ENCODE peak calls at places on chromosomes 5 and 9, in nine cellular contexts. C, W, G, K, U, Y, O, E and R are unnamed samples. For H3K4me1, the result is how much of the 10 kb centered on the place peaks cover.

GRCh38 chr5:153147891-153148623 is 342.4 kb upstream of the GRIA1 start:
- DNase-seq in C (peak), W (no peak), G (no peak), K (peak), U (peak), Y (peak), O (no peak), E (peak), R (peak)

GRCh38 chr5:72633649-72634048 is 126.4 kb upstream of the ZNF366 start:
- DNase-seq in C (no peak), W (no peak), G (no peak), K (peak), U (no peak), Y (peak), O (no peak), E (no peak), R (peak)

GRCh38 chr5:132687995-132688394 is 14.2 kb downstream of the IL4 start:
- DNase-seq in C (peak), W (no peak), G (no peak), K (no peak), U (no peak), Y (no peak), O (peak), E (no peak), R (no peak)

GRCh38 chr5:95591490-95591901 is 28.4 kb upstream of the GPR150 start:
- DNase-seq in C (no peak), W (no peak), G (no peak), K (no peak), U (no peak), Y (peak), O (no peak), E (no peak), R (no peak)

GRCh38 chr9:98370300-98370975 is 115.0 kb upstream of the TBC1D2 start:
- DNase-seq in C (no peak), W (no peak), G (no peak), K (no peak), U (no peak), Y (no peak), O (no peak), E (no peak), R (no peak)

GRCh38 chr5:6543830-6544560 is 88.8 kb downstream of the NSUN2 start:
- DNase-seq in C (no peak), W (no peak), G (no peak), K (no peak), U (no peak), Y (no peak), O (no peak), E (no peak), R (no peak)

GRCh38 chr5:19497229-19497815 is 490.7 kb downstream of the CDH18 start:
- DNase-seq in C (no peak), W (no peak), G (no peak), K (no peak), U (no peak), Y (no peak), O (no peak), E (no peak), R (no peak)

GRCh38 chr5:168865973-168866372 is 286.8 kb upstream of the PANK3 start:
- DNase-seq in C (no peak), W (no peak), G (no peak), K (peak), U (peak), Y (no peak), O (no peak), E (no peak), R (no peak)

GRCh38 chr5:42026446-42026845 is 101.4 kb downstream of the FBXO4 start:
- DNase-seq in C (no peak), W (no peak), G (no peak), K (no peak), U (no peak), Y (no peak), O (no peak), E (no peak), R (no peak)

GRCh38 chr9:114981095-114981494 is 50.7 kb upstream of the TNFSF8 start:
- DNase-seq in C (no peak), W (no peak), G (no peak), K (no peak), U (no peak), Y (no peak), O (no peak), E (no peak), R (no peak)

GRCh38 chr5:135669416-135669815 is 90.6 kb upstream of the CXCL14 start:
- DNase-seq in C (no peak), W (no peak), G (no peak), K (no peak), U (no peak), Y (no peak), O (no peak), E (no peak), R (no peak)

GRCh38 chr5:93915142-93915553 is 173.7 kb upstream of the POU5F2 start:
- DNase-seq in C (peak), W (no peak), G (no peak), K (peak), U (peak), Y (peak), O (peak), E (no peak), R (peak)

GRCh38 chr5:97131139-97131710 is 11.2 kb downstream of the LIX1 start:
- DNase-seq in C (no peak), W (no peak), G (no peak), K (no peak), U (no peak), Y (no peak), O (no peak), E (no peak), R (no peak)

GRCh38 chr9:92097997-92098482 is 17.2 kb downstream of the SPTLC1 start:
- DNase-seq in C (no peak), W (peak), G (peak), K (no peak), U (no peak), Y (no peak), O (peak), E (peak), R (peak)

GRCh38 chr5:89989831-89990230 is 419.7 kb downstream of the CETN3 start:
- DNase-seq in C (no peak), W (no peak), G (no peak), K (no peak), U (no peak), Y (no peak), O (no peak), E (no peak), R (no peak)

GRCh38 chr5:127447822-127448221 is 69.6 kb upstream of the PRRC1 start:
- DNase-seq in C (no peak), W (no peak), G (no peak), K (no peak), U (no peak), Y (peak), O (no peak), E (no peak), R (no peak)

DNA sequence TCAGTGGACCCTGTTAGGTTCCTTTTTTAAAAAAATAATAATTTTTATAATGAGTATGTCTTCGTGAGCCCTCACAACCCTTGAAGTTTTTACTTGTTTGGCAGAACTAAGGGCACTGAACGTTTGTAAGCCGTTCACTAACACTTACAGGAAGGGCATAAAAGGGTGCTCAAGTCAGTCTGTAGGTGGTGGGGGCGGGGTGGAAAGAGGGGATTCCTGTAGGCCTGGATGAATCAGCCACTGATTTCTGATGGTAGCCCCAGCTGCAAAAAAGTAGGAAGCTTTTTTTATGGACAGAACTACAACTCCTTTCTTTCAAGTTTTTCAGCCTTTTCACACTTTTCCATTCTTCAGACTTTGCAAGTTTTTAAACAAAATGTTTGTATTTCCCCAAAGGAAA is 35.8 kb downstream of the PIK3R1 start:
- DNase-seq in C (no peak), W (no peak), G (peak), K (no peak), U (no peak), Y (peak), O (peak), E (no peak), R (peak)
- H3K4me1 ChIP-seq in C (under half), W (half or more), G (under half), K (under half), U (under half), Y (under half), O (half or more), E (under half), R (half or more)

GRCh38 chr5:10645671-10646070 is 81.8 kb downstream of the ANKRD33B start:
- DNase-seq in C (no peak), W (no peak), G (no peak), K (no peak), U (no peak), Y (no peak), O (no peak), E (no peak), R (no peak)
- H3K27ac ChIP-seq in C (no peak), W (no peak), G (no peak), K (no peak), U (no peak), Y (no peak), O (no peak), E (no peak), R (no peak)

DNA sequence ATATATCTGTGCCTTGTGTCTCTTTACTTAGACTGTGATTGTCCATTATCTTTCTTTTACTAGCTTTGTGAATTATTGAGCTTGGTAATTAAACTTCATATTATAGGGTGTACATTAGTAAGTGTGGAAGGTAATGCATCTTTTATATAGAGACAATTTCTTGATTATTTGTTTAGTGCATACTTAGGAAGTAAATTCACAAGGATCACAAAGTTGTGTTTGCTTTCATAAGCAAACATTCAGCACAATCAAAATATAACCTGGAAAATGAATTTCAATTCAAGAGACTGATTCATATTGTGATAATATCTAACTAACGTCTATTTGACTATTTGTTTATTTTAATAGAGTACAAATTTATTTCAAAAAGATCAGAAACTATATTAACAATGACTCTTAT is 749.9 kb upstream of the NUDT12 start:
- DNase-seq in C (no peak), W (no peak), G (no peak), K (no peak), U (no peak), Y (no peak), O (no peak), E (no peak), R (no peak)
- H3K4me3 ChIP-seq in C (no peak), W (no peak), G (no peak), K (no peak), U (no peak), Y (no peak), O (no peak), E (no peak), R (no peak)

GRCh38 chr5:157271740-157272271 is 5.9 kb downstream of the CYFIP2 start:
- DNase-seq in C (peak), W (peak), G (no peak), K (no peak), U (no peak), Y (no peak), O (peak), E (peak), R (no peak)
- H3K4me1 ChIP-seq in C (half or more), W (under half), G (under half), K (half or more), U (under half), Y (under half), O (half or more), E (under half), R (under half)

DNA sequence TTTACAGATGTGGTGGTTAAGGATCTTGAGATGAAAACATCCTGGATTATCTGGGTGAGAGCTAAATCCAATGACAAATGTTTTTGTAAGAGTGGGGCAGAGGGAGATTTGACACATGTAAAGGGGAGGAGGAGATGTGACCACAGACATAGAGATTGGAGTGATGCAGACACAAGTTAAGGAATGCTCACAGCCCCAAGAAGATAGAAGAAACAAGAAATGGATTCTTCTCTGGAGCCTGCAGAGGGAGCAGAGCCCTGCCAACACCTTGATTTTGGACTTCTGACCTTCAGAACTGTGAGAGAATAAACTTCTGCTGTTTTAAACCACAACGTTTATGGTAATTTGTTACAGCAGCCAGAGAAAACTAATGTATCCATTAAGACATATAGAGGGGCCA is 21.7 kb downstream of the ITGA2 start:
- DNase-seq in C (no peak), W (no peak), G (no peak), K (no peak), U (no peak), Y (no peak), O (no peak), E (no peak), R (no peak)
- H3K27ac ChIP-seq in C (no peak), W (no peak), G (no peak), K (no peak), U (no peak), Y (no peak), O (no peak), E (no peak), R (no peak)

GRCh38 chr9:137143459-137143858 is 4.5 kb downstream of the GRIN1 start:
- DNase-seq in C (no peak), W (no peak), G (no peak), K (no peak), U (no peak), Y (no peak), O (no peak), E (no peak), R (no peak)
- H3K4me3 ChIP-seq in C (no peak), W (no peak), G (no peak), K (no peak), U (no peak), Y (no peak), O (no peak), E (no peak), R (no peak)

GRCh38 chr5:67012241-67012640 is 184.4 kb downstream of the CD180 start:
- DNase-seq in C (no peak), W (no peak), G (no peak), K (no peak), U (no peak), Y (no peak), O (no peak), E (no peak), R (no peak)
- H3K4me1 ChIP-seq in C (under half), W (under half), G (under half), K (half or more), U (under half), Y (under half), O (under half), E (under half), R (under half)

DNA sequence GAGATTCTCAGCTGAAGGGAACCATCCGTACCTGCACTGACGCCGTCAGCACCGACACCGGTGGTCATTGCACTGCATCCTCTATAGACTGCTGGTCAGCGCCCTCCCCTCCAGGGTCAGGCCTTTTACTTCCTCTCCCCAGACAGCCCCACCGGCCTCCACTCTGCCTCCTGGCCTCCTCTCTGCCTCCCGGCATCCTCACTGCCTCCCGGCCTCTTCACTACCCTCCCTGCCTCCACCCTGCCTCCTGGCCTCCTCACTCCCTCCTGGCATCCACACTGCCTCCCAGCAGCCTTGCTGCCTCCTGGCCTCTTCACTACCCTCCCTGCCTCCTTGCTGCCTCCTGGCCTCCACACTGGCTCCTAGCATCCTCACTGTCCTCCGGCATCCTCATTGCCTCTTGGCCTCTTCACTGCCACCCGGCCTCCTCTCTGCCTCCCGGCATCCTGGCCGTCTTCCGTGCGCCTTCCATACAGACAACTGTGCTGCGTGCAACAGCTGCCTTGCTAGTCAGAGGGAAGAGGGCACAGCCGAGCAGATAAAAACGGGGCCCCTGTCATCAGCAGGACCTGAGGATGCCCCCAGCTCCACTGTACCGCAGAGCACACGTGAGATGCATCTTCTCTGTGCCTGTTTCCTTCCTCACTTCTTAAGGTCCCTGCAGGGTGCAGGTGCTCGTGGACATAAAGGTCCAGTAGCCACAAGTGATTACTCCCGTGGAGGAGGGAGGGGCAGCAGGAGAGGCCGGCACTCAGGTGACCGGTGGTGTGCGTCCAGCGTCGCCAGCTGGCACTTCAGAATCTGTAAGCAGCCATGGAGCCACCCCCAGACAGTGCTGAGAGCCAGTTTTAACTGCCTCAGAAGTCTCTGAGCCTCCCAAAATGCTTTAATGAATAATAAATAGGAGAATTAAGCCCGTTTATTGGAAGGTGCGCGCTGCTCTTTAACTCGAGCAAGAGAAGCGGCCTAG is 61.8 kb downstream of the VAV2 start:
- DNase-seq in C (no peak), W (no peak), G (no peak), K (no peak), U (no peak), Y (no peak), O (no peak), E (peak), R (no peak)
- H3K27ac ChIP-seq in C (no peak), W (no peak), G (no peak), K (no peak), U (no peak), Y (no peak), O (no peak), E (no peak), R (no peak)

GRCh38 chr5:149641000-149641576 is 59.8 kb downstream of the ARHGEF37 start:
- DNase-seq in C (no peak), W (no peak), G (peak), K (no peak), U (no peak), Y (peak), O (no peak), E (peak), R (no peak)

GRCh38 chr5:149638546-149639241 is 57.4 kb downstream of the ARHGEF37 start:
- DNase-seq in C (no peak), W (no peak), G (peak), K (no peak), U (no peak), Y (no peak), O (no peak), E (no peak), R (no peak)

GRCh38 chr5:149641600-149641999 is 60.3 kb downstream of the ARHGEF37 start:
- DNase-seq in C (no peak), W (no peak), G (peak), K (no peak), U (no peak), Y (no peak), O (no peak), E (no peak), R (no peak)

GRCh38 chr5:149639718-149640117 is 58.4 kb downstream of the ARHGEF37 start:
- DNase-seq in C (no peak), W (no peak), G (peak), K (no peak), U (no peak), Y (no peak), O (no peak), E (no peak), R (no peak)

GRCh38 chr5:149640350-149640999 is 59.2 kb downstream of the ARHGEF37 start:
- DNase-seq in C (no peak), W (no peak), G (peak), K (no peak), U (no peak), Y (no peak), O (no peak), E (no peak), R (no peak)
- H3K4me3 ChIP-seq in C (no peak), W (no peak), G (peak), K (no peak), U (no peak), Y (peak), O (no peak), E (no peak), R (no peak)